ENCODE peak calls at places on chromosome 9, in seven cellular contexts. U, J, S, F, P, W and Q are unnamed samples. For H3K9me3, the result is how much of the 10 kb centered on the place peaks cover.

GRCh38 chr9:110016340-110016739 is 191.6 kb downstream of the C9orf152 start:
- DNase-seq in W (peak), J (no peak), P (no peak), F (no peak), S (no peak), U (no peak), Q (no peak)

GRCh38 chr9:7560669-7561305 is 238.8 kb downstream of the DMAC1 start:
- DNase-seq in J (no peak), S (no peak), F (peak), U (no peak), P (no peak), W (no peak), Q (no peak)

GRCh38 chr9:131635285-131635684 is 90.0 kb downstream of the PRRT1B start:
- DNase-seq in J (no peak), P (no peak), S (peak), U (peak), W (peak), F (peak), Q (peak)

GRCh38 chr9:132948482-132949050 is 4.2 kb upstream of the TSC1 start:
- DNase-seq in J (no peak), W (no peak), S (no peak), U (no peak), F (no peak), P (no peak), Q (no peak)

GRCh38 chr9:109967651-109968331 is 187.8 kb downstream of the PALM2AKAP2 start:
- DNase-seq in F (no peak), U (no peak), P (no peak), W (no peak), J (no peak), S (no peak), Q (no peak)

GRCh38 chr9:136849038-136849959 is at the start of gene PHPT1:
- DNase-seq in W (peak), P (peak), J (peak), U (peak), S (peak), F (peak), Q (peak)

GRCh38 chr9:33223696-33224095 is 16.3 kb upstream of the SPINK4 start:
- DNase-seq in P (no peak), S (no peak), W (no peak), J (peak), U (no peak), F (no peak), Q (no peak)

GRCh38 chr9:86534572-86535258 is 180.5 kb upstream of the TUT7 start:
- DNase-seq in J (no peak), U (no peak), W (no peak), P (peak), S (no peak), F (no peak), Q (no peak)

GRCh38 chr9:134995792-134996120 is 78.0 kb upstream of the FCN1 start:
- DNase-seq in J (no peak), S (no peak), P (no peak), U (no peak), F (no peak), W (no peak), Q (no peak)

GRCh38 chr9:93965830-93966577 is 10.8 kb upstream of the BARX1 start:
- DNase-seq in F (no peak), P (no peak), S (no peak), W (no peak), J (no peak), U (no peak), Q (no peak)

GRCh38 chr9:119533509-119533908 is 164.3 kb upstream of the BRINP1 start:
- DNase-seq in U (no peak), S (no peak), J (no peak), W (no peak), F (no peak), P (peak), Q (no peak)

GRCh38 chr9:95755421-95755730 is 120.1 kb upstream of the ERCC6L2 start:
- DNase-seq in S (no peak), U (no peak), P (no peak), F (no peak), J (no peak), W (no peak), Q (no peak)

GRCh38 chr9:4614627-4615026 is 47.5 kb upstream of the PLPP6 start:
- DNase-seq in U (no peak), F (no peak), J (no peak), W (peak), S (no peak), P (no peak), Q (no peak)

DNA sequence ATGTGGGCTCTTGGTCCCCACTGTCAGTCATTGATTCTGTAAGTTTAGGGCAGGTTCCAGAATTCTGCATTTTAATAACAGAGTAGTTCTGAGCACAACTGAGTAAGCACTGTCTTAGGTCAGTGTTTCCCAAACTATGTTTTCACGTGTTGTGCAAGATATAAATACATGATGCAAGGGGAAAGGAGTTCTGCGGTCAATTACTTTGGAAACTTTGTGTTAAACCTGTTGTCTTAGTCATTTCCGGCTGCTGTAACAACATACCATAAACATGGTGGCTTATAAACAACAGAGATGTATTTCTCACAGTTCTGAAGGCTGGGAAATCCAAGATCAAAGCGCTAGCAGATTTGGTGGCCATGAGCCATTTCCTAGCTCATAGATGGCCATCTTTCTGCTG is 69.8 kb downstream of the EQTN start:
- DNase-seq in J (no peak), U (no peak), S (no peak), F (no peak), W (peak), P (no peak), Q (no peak)
- H3K9me3 ChIP-seq in J (under half), U (under half), S (under half), F (under half), W (under half), P (under half), Q (under half)

GRCh38 chr9:103977163-103977562 is 116.9 kb upstream of the SMC2 start:
- DNase-seq in P (no peak), U (no peak), J (no peak), W (no peak), S (no peak), F (no peak), Q (no peak)
- H3K9me3 ChIP-seq in P (under half), U (under half), J (under half), W (under half), S (under half), F (under half), Q (under half)

GRCh38 chr9:122561446-122561845 is 8.5 kb downstream of the OR1N2 start:
- DNase-seq in S (no peak), P (no peak), J (no peak), U (no peak), W (no peak), F (no peak), Q (no peak)
- H3K9me3 ChIP-seq in S (under half), P (under half), J (under half), U (under half), W (under half), F (under half), Q (under half)

DNA sequence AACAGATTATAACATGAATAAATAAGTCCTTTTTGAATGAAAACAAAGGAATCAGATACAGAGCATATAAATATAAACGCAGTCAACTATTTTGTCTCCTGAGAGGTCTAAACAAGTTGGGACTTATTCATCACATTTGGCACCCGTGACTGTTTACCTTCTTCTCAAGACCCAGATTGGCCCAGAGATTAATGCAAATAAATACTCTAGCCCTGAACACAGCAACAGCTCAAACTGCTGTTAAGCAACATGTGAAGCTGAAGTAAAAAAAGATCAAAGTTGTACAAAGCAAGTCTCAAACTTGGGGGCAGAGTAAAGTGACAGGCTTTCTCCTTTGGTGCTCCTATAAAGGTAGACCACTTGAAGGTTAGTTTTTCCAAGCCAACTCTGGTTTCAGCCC is 95.0 kb upstream of the NR5A1 start:
- DNase-seq in P (no peak), F (no peak), S (no peak), U (no peak), J (no peak), W (peak), Q (no peak)
- H3K9me3 ChIP-seq in P (under half), F (under half), S (under half), U (under half), J (under half), W (under half), Q (under half)

GRCh38 chr9:40884072-40884901 is 244.2 kb downstream of the FOXD4L6 start:
- DNase-seq in W (no peak), P (no peak), J (peak), S (no peak), U (no peak), F (no peak), Q (no peak)
- H3K9me3 ChIP-seq in W (under half), P (under half), J (under half), S (under half), U (half or more), F (under half), Q (under half)

GRCh38 chr9:114275246-114275994 is 47.5 kb upstream of the ORM1 start:
- DNase-seq in S (peak), W (no peak), J (no peak), F (no peak), U (no peak), P (no peak), Q (no peak)

GRCh38 chr9:114272739-114273431 is 50.0 kb upstream of the ORM1 start:
- DNase-seq in P (no peak), S (no peak), U (no peak), J (no peak), F (no peak), W (no peak), Q (no peak)

GRCh38 chr9:114271556-114272510 is 51.1 kb upstream of the ORM1 start:
- DNase-seq in F (peak), U (peak), J (peak), W (peak), S (peak), P (no peak), Q (no peak)

GRCh38 chr9:114274217-114274616 is 48.7 kb upstream of the ORM1 start:
- DNase-seq in U (no peak), S (no peak), P (no peak), F (no peak), J (no peak), W (no peak), Q (no peak)

GRCh38 chr9:114273461-114273881 is 49.4 kb upstream of the ORM1 start:
- DNase-seq in U (no peak), J (no peak), W (no peak), P (no peak), S (peak), F (no peak), Q (no peak)
- H3K9me3 ChIP-seq in U (under half), J (under half), W (under half), P (under half), S (under half), F (under half), Q (under half)

GRCh38 chr9:40926404-40927259 is 201.8 kb downstream of the FOXD4L6 start:
- DNase-seq in W (no peak), F (no peak), U (no peak), P (no peak), J (no peak), S (no peak), Q (no peak)
- H3K9me3 ChIP-seq in W (under half), F (under half), U (half or more), P (under half), J (under half), S (under half), Q (half or more)